ENCODE peak calls at places on chromosomes 3 and 15, in six cellular contexts. K is cardiac muscle cell, F is OCI-LY7, M is ovary, C is small intestine, Z is upper lobe of right lung. L is an unnamed sample.

GRCh38 chr3:193946945-193947344 is 189.0 kb upstream of the HES1 start:
- DNase-seq in K (no peak), F (no peak), M (no peak), C (peak; percentile 53), Z (no peak), L (no peak)

GRCh38 chr3:140164156-140164555 is 229.2 kb downstream of the CLSTN2 start:
- DNase-seq in K (no peak), F (no peak), M (no peak), C (no peak), Z (no peak), L (no peak)

GRCh38 chr3:10321630-10322354 is 880 bp upstream of the SEC13 start:
- DNase-seq in K (no peak), F (no peak), M (no peak), C (no peak), Z (peak; percentile 42), L (no peak)

GRCh38 chr15:32669870-32670623 is 28.5 kb downstream of the SCG5 start:
- DNase-seq in K (no peak), F (no peak), M (no peak), C (no peak), Z (no peak), L (peak; percentile 15)

GRCh38 chr3:19961960-19962359 is 15.1 kb downstream of the RAB5A start:
- DNase-seq in K (peak; percentile 10), F (no peak), M (no peak), C (no peak), Z (no peak), L (no peak)

GRCh38 chr3:33061782-33062181 is 35.2 kb downstream of the GLB1 start:
- DNase-seq in K (no peak), F (peak; percentile 43), M (no peak), C (peak; percentile 34), Z (no peak), L (no peak)

GRCh38 chr3:20846081-20846480 is 660.1 kb upstream of the SGO1 start:
- DNase-seq in K (no peak), F (no peak), M (no peak), C (no peak), Z (no peak), L (no peak)

GRCh38 chr3:22795917-22796316 is 407.2 kb upstream of the UBE2E2 start:
- DNase-seq in K (no peak), F (peak; percentile 11), M (no peak), C (no peak), Z (no peak), L (no peak)

GRCh38 chr3:168722091-168722490 is 626.4 kb upstream of the GOLIM4 start:
- DNase-seq in K (no peak), F (no peak), M (no peak), C (no peak), Z (no peak), L (no peak)

GRCh38 chr15:36940636-36941285 is 159.6 kb downstream of the MEIS2 start:
- DNase-seq in K (no peak), F (no peak), M (no peak), C (peak; percentile 94), Z (no peak), L (no peak)

GRCh38 chr3:184582583-184582982 is 21.0 kb downstream of the EPHB3 start:
- DNase-seq in K (peak; percentile 78), F (no peak), M (peak; percentile 64), C (no peak), Z (no peak), L (peak; percentile 47)
- H3K27ac ChIP-seq in K (peak overlapping the region; percentile 96), F (no peak overlapping the region), M (peak overlapping the region; percentile 83), C (no peak overlapping the region), Z (peak overlapping the region; percentile 66), L (peak overlapping the region; percentile 75)

DNA sequence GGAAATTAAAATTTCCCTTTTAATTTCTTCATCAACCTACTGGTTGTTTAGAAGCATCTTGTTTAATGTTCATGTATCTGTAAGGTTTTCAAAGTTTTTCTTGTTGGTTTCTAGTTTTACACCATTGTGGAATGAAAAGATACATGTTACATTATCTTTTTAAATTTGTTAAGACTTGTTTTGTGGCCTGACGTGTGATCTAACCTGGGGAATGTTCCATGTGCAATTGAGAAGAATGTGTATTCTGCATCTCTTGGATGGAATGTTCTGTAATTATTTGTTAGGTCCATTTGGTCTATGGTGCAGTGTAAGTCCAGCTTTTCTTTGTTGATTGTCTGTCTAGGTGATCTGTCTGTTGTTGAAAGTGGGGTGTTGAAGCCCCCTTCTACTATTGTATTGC is 45.7 kb downstream of the THSD4 start:
- DNase-seq in K (no peak), F (no peak), M (no peak), C (no peak), Z (no peak), L (no peak)
- H3K27ac ChIP-seq in K (no peak overlapping the region), F (no peak overlapping the region), M (no peak overlapping the region), C (no peak overlapping the region), Z (no peak overlapping the region), L (no peak overlapping the region)

GRCh38 chr3:126216416-126216815 is 36.0 kb upstream of the ALDH1L1 start:
- DNase-seq in K (no peak), F (no peak), M (no peak), C (no peak), Z (no peak), L (no peak)
- H3K27ac ChIP-seq in K (no peak overlapping the region), F (no peak overlapping the region), M (no peak overlapping the region), C (no peak overlapping the region), Z (no peak overlapping the region), L (no peak overlapping the region)

GRCh38 chr15:55196011-55196410 is 730 bp downstream of the RSL24D1 start:
- DNase-seq in K (no peak), F (peak; percentile 24), M (no peak), C (peak; percentile 7), Z (no peak), L (no peak)
- H3K27ac ChIP-seq in K (peak overlapping the region; percentile 91), F (peak overlapping the region; percentile 96), M (peak overlapping the region; percentile 74), C (peak overlapping the region; percentile 75), Z (peak overlapping the region; percentile 90), L (peak overlapping the region; percentile 76)

GRCh38 chr15:50794102-50794501 is 28.6 kb upstream of the SPPL2A start:
- DNase-seq in K (no peak), F (no peak), M (no peak), C (peak; percentile 63), Z (no peak), L (no peak)

GRCh38 chr15:50797926-50798325 is 32.4 kb upstream of the SPPL2A start:
- DNase-seq in K (no peak), F (no peak), M (no peak), C (peak; percentile 61), Z (no peak), L (no peak)

GRCh38 chr15:50800715-50801114 is 35.2 kb upstream of the SPPL2A start:
- DNase-seq in K (no peak), F (no peak), M (no peak), C (no peak), Z (no peak), L (no peak)

GRCh38 chr15:50803479-50803878 is 38.0 kb upstream of the SPPL2A start:
- DNase-seq in K (no peak), F (no peak), M (no peak), C (no peak), Z (no peak), L (no peak)

DNA sequence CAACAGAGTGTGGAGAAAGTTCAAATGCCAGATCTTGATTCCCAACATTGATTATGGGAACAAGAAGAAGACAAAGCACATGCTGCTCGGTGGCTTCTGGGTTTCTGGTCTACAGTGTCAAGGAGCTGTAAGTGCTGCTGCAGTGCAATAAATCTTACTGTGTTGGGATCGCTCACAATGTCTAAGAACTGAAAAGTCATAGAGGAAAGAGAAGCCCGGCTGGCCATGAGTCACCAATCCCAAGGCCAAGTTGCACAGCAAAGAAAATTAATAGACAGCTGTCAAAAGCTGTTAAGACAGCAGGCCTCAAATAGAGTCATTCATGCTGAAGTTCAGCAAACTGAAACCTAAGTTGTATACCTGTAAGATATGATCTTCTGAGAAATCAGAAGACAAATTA is 33.2 kb upstream of the SPPL2A start:
- DNase-seq in K (no peak), F (no peak), M (no peak), C (peak; percentile 85), Z (no peak), L (no peak)
- H3K27ac ChIP-seq in K (no peak overlapping the region), F (no peak overlapping the region), M (no peak overlapping the region), C (no peak overlapping the region), Z (no peak overlapping the region), L (no peak overlapping the region)